ENCODE peak calls at places on chromosomes 16 and 17, in seven cellular contexts. One of them, this sample, is unnamed.

GRCh38 chr17:19388791-19389190 is 1.8 kb upstream of the MFAP4 start:
- DNase-seq in NCI-H1048: no peak
- DNase-seq in astrocyte of the spinal cord: no peak
- DNase-seq in activated CD4-positive, alpha-beta T cell treated with anti-CD3 and anti-CD28 coated beads, Interleukin-2, amount 50 U/mL, for 48 hours: no peak
- DNase-seq in amygdala: no peak
- DNase-seq in NCI-H1694: no peak
- DNase-seq in non-pigmented ciliary epithelial cell: no peak
- DNase-seq in this sample: peak; percentile 94

GRCh38 chr17:39706921-39707337 is 7.1 kb downstream of the ERBB2 start:
- DNase-seq in astrocyte of the spinal cord: no peak
- DNase-seq in NCI-H1694: no peak
- DNase-seq in non-pigmented ciliary epithelial cell: no peak
- DNase-seq in NCI-H1048: no peak
- DNase-seq in activated CD4-positive, alpha-beta T cell treated with anti-CD3 and anti-CD28 coated beads, Interleukin-2, amount 50 U/mL, for 48 hours: no peak
- DNase-seq in amygdala: no peak
- DNase-seq in this sample: no peak

GRCh38 chr17:1532836-1533602 is 16.6 kb upstream of the INPP5K start:
- DNase-seq in astrocyte of the spinal cord: no peak
- DNase-seq in NCI-H1694: no peak
- DNase-seq in non-pigmented ciliary epithelial cell: no peak
- DNase-seq in activated CD4-positive, alpha-beta T cell treated with anti-CD3 and anti-CD28 coated beads, Interleukin-2, amount 50 U/mL, for 48 hours: peak; percentile 44
- DNase-seq in amygdala: no peak
- DNase-seq in NCI-H1048: no peak
- DNase-seq in this sample: peak; percentile 46

GRCh38 chr17:77694391-77695363 is 263.8 kb upstream of the TNRC6C start:
- DNase-seq in non-pigmented ciliary epithelial cell: no peak
- DNase-seq in amygdala: no peak
- DNase-seq in NCI-H1048: no peak
- DNase-seq in activated CD4-positive, alpha-beta T cell treated with anti-CD3 and anti-CD28 coated beads, Interleukin-2, amount 50 U/mL, for 48 hours: no peak
- DNase-seq in astrocyte of the spinal cord: no peak
- DNase-seq in NCI-H1694: no peak
- DNase-seq in this sample: no peak

GRCh38 chr16:86509759-86510464 is 415 bp upstream of the FOXF1 start:
- DNase-seq in activated CD4-positive, alpha-beta T cell treated with anti-CD3 and anti-CD28 coated beads, Interleukin-2, amount 50 U/mL, for 48 hours: no peak
- DNase-seq in astrocyte of the spinal cord: peak; percentile 87
- DNase-seq in amygdala: no peak
- DNase-seq in non-pigmented ciliary epithelial cell: peak; percentile 47
- DNase-seq in NCI-H1048: no peak
- DNase-seq in NCI-H1694: no peak
- DNase-seq in this sample: peak; percentile 93

GRCh38 chr17:27199948-27200347 is 94.0 kb upstream of the WSB1 start:
- DNase-seq in amygdala: no peak
- DNase-seq in non-pigmented ciliary epithelial cell: no peak
- DNase-seq in astrocyte of the spinal cord: no peak
- DNase-seq in activated CD4-positive, alpha-beta T cell treated with anti-CD3 and anti-CD28 coated beads, Interleukin-2, amount 50 U/mL, for 48 hours: no peak
- DNase-seq in NCI-H1694: no peak
- DNase-seq in NCI-H1048: no peak
- DNase-seq in this sample: peak; percentile 73

GRCh38 chr16:23110257-23110899 is 38.9 kb downstream of the USP31 start:
- DNase-seq in amygdala: no peak
- DNase-seq in activated CD4-positive, alpha-beta T cell treated with anti-CD3 and anti-CD28 coated beads, Interleukin-2, amount 50 U/mL, for 48 hours: no peak
- DNase-seq in NCI-H1048: no peak
- DNase-seq in astrocyte of the spinal cord: no peak
- DNase-seq in NCI-H1694: no peak
- DNase-seq in non-pigmented ciliary epithelial cell: no peak
- DNase-seq in this sample: no peak

GRCh38 chr17:17712268-17712924 is 31.1 kb downstream of the RAI1 start:
- DNase-seq in non-pigmented ciliary epithelial cell: peak; percentile 61
- DNase-seq in NCI-H1694: no peak
- DNase-seq in astrocyte of the spinal cord: peak; percentile 73
- DNase-seq in amygdala: no peak
- DNase-seq in activated CD4-positive, alpha-beta T cell treated with anti-CD3 and anti-CD28 coated beads, Interleukin-2, amount 50 U/mL, for 48 hours: no peak
- DNase-seq in NCI-H1048: no peak
- DNase-seq in this sample: peak; percentile 71

GRCh38 chr17:2937331-2938003 is 125.9 kb downstream of the OR1D5 start:
- DNase-seq in activated CD4-positive, alpha-beta T cell treated with anti-CD3 and anti-CD28 coated beads, Interleukin-2, amount 50 U/mL, for 48 hours: no peak
- DNase-seq in astrocyte of the spinal cord: no peak
- DNase-seq in amygdala: no peak
- DNase-seq in non-pigmented ciliary epithelial cell: no peak
- DNase-seq in NCI-H1694: no peak
- DNase-seq in NCI-H1048: no peak
- DNase-seq in this sample: no peak

GRCh38 chr17:44197980-44198720 is 1.5 kb downstream of the ATXN7L3 start:
- DNase-seq in activated CD4-positive, alpha-beta T cell treated with anti-CD3 and anti-CD28 coated beads, Interleukin-2, amount 50 U/mL, for 48 hours: peak; percentile 59
- DNase-seq in NCI-H1048: no peak
- DNase-seq in amygdala: peak; percentile 18
- DNase-seq in non-pigmented ciliary epithelial cell: no peak
- DNase-seq in astrocyte of the spinal cord: peak; percentile 43
- DNase-seq in NCI-H1694: no peak
- DNase-seq in this sample: peak; percentile 41

GRCh38 chr17:48618366-48618896 is 3.3 kb upstream of the HOXB8 start:
- DNase-seq in NCI-H1048: no peak
- DNase-seq in NCI-H1694: peak; percentile 71
- DNase-seq in non-pigmented ciliary epithelial cell: peak; percentile 26
- DNase-seq in amygdala: peak; percentile 77
- DNase-seq in astrocyte of the spinal cord: peak; percentile 91
- DNase-seq in activated CD4-positive, alpha-beta T cell treated with anti-CD3 and anti-CD28 coated beads, Interleukin-2, amount 50 U/mL, for 48 hours: peak; percentile 88
- DNase-seq in this sample: peak; percentile 80

GRCh38 chr16:4052801-4053662 is 63.2 kb downstream of the ADCY9 start:
- DNase-seq in non-pigmented ciliary epithelial cell: no peak
- DNase-seq in NCI-H1048: no peak
- DNase-seq in amygdala: peak; percentile 73
- DNase-seq in activated CD4-positive, alpha-beta T cell treated with anti-CD3 and anti-CD28 coated beads, Interleukin-2, amount 50 U/mL, for 48 hours: no peak
- DNase-seq in astrocyte of the spinal cord: peak; percentile 23
- DNase-seq in NCI-H1694: peak; percentile 17
- DNase-seq in this sample: peak; percentile 49

GRCh38 chr17:56185491-56185890 is 32.2 kb downstream of the ANKFN1 start:
- DNase-seq in NCI-H1048: no peak
- DNase-seq in astrocyte of the spinal cord: peak; percentile 72
- DNase-seq in amygdala: no peak
- DNase-seq in non-pigmented ciliary epithelial cell: no peak
- DNase-seq in activated CD4-positive, alpha-beta T cell treated with anti-CD3 and anti-CD28 coated beads, Interleukin-2, amount 50 U/mL, for 48 hours: no peak
- DNase-seq in NCI-H1694: no peak
- DNase-seq in this sample: no peak

GRCh38 chr16:17245727-17246576 is 224.8 kb downstream of the XYLT1 start:
- DNase-seq in NCI-H1694: no peak
- DNase-seq in astrocyte of the spinal cord: no peak
- DNase-seq in activated CD4-positive, alpha-beta T cell treated with anti-CD3 and anti-CD28 coated beads, Interleukin-2, amount 50 U/mL, for 48 hours: no peak
- DNase-seq in non-pigmented ciliary epithelial cell: no peak
- DNase-seq in NCI-H1048: no peak
- DNase-seq in amygdala: no peak
- DNase-seq in this sample: no peak

GRCh38 chr17:7260151-7260550 is 2.1 kb downstream of the CLDN7 start:
- DNase-seq in activated CD4-positive, alpha-beta T cell treated with anti-CD3 and anti-CD28 coated beads, Interleukin-2, amount 50 U/mL, for 48 hours: no peak
- DNase-seq in non-pigmented ciliary epithelial cell: no peak
- DNase-seq in astrocyte of the spinal cord: no peak
- DNase-seq in amygdala: no peak
- DNase-seq in NCI-H1048: no peak
- DNase-seq in NCI-H1694: no peak
- DNase-seq in this sample: no peak

GRCh38 chr16:49009204-49009603 is 272.4 kb downstream of the CBLN1 start:
- DNase-seq in amygdala: no peak
- DNase-seq in non-pigmented ciliary epithelial cell: no peak
- DNase-seq in NCI-H1048: no peak
- DNase-seq in NCI-H1694: no peak
- DNase-seq in astrocyte of the spinal cord: no peak
- DNase-seq in activated CD4-positive, alpha-beta T cell treated with anti-CD3 and anti-CD28 coated beads, Interleukin-2, amount 50 U/mL, for 48 hours: no peak
- DNase-seq in this sample: no peak

GRCh38 chr16:54488729-54489128 is 202.1 kb upstream of the IRX3 start:
- DNase-seq in NCI-H1694: no peak
- DNase-seq in NCI-H1048: no peak
- DNase-seq in amygdala: no peak
- DNase-seq in non-pigmented ciliary epithelial cell: no peak
- DNase-seq in astrocyte of the spinal cord: no peak
- DNase-seq in activated CD4-positive, alpha-beta T cell treated with anti-CD3 and anti-CD28 coated beads, Interleukin-2, amount 50 U/mL, for 48 hours: no peak
- DNase-seq in this sample: no peak

GRCh38 chr17:9890124-9890523 is 14.9 kb downstream of the RCVRN start:
- DNase-seq in NCI-H1694: no peak
- DNase-seq in NCI-H1048: peak; percentile 35
- DNase-seq in non-pigmented ciliary epithelial cell: no peak
- DNase-seq in activated CD4-positive, alpha-beta T cell treated with anti-CD3 and anti-CD28 coated beads, Interleukin-2, amount 50 U/mL, for 48 hours: peak; percentile 16
- DNase-seq in amygdala: no peak
- DNase-seq in astrocyte of the spinal cord: no peak
- DNase-seq in this sample: no peak

GRCh38 chr17:57915532-57915931 is 39.7 kb downstream of the CUEDC1 start:
- DNase-seq in activated CD4-positive, alpha-beta T cell treated with anti-CD3 and anti-CD28 coated beads, Interleukin-2, amount 50 U/mL, for 48 hours: no peak
- DNase-seq in NCI-H1048: no peak
- DNase-seq in astrocyte of the spinal cord: no peak
- DNase-seq in non-pigmented ciliary epithelial cell: no peak
- DNase-seq in NCI-H1694: no peak
- DNase-seq in amygdala: no peak
- DNase-seq in this sample: no peak

GRCh38 chr17:77881545-77881944 is 77.0 kb upstream of the TNRC6C start:
- DNase-seq in non-pigmented ciliary epithelial cell: peak; percentile 28
- DNase-seq in amygdala: peak; percentile 37
- DNase-seq in NCI-H1048: no peak
- DNase-seq in astrocyte of the spinal cord: peak; percentile 72
- DNase-seq in activated CD4-positive, alpha-beta T cell treated with anti-CD3 and anti-CD28 coated beads, Interleukin-2, amount 50 U/mL, for 48 hours: peak; percentile 73
- DNase-seq in NCI-H1694: no peak
- DNase-seq in this sample: no peak

GRCh38 chr17:4142107-4142900 is 526 bp downstream of the ZZEF1 start:
- DNase-seq in NCI-H1694: no peak
- DNase-seq in amygdala: no peak
- DNase-seq in NCI-H1048: no peak
- DNase-seq in astrocyte of the spinal cord: peak; percentile 25
- DNase-seq in activated CD4-positive, alpha-beta T cell treated with anti-CD3 and anti-CD28 coated beads, Interleukin-2, amount 50 U/mL, for 48 hours: peak; percentile 31
- DNase-seq in non-pigmented ciliary epithelial cell: no peak
- DNase-seq in this sample: peak; percentile 55

GRCh38 chr16:27431773-27432599 is 30.0 kb downstream of the IL21R start:
- DNase-seq in amygdala: no peak
- DNase-seq in activated CD4-positive, alpha-beta T cell treated with anti-CD3 and anti-CD28 coated beads, Interleukin-2, amount 50 U/mL, for 48 hours: peak; percentile 6
- DNase-seq in non-pigmented ciliary epithelial cell: no peak
- DNase-seq in NCI-H1048: no peak
- DNase-seq in NCI-H1694: no peak
- DNase-seq in astrocyte of the spinal cord: no peak
- DNase-seq in this sample: no peak

GRCh38 chr17:57832711-57833596 is 16.9 kb downstream of the MRPS23 start:
- DNase-seq in activated CD4-positive, alpha-beta T cell treated with anti-CD3 and anti-CD28 coated beads, Interleukin-2, amount 50 U/mL, for 48 hours: peak; percentile 78
- DNase-seq in amygdala: peak; percentile 42
- DNase-seq in NCI-H1694: peak; percentile 72
- DNase-seq in NCI-H1048: peak; percentile 12
- DNase-seq in astrocyte of the spinal cord: peak; percentile 78
- DNase-seq in non-pigmented ciliary epithelial cell: no peak
- DNase-seq in this sample: peak; percentile 71